ENCODE peak calls at places on chromosomes 12 and 14, in seven cellular contexts. U is psoas muscle; E is CD4-positive, alpha-beta T cell; K is GM23248; I is pancreas; W is mesendoderm; H is CD8-positive, alpha-beta T cell. P is an unnamed sample.

GRCh38 chr12:113586461-113586860 is 114.8 kb upstream of the LHX5 start:
- DNase-seq in H (no peak), I (no peak), E (no peak), W (no peak), U (no peak), K (no peak), P (no peak)

GRCh38 chr14:63343878-63344277 is 25.1 kb upstream of the GPHB5 start:
- DNase-seq in I (no peak), U (no peak), W (no peak), E (no peak), H (no peak), K (no peak), P (no peak)

GRCh38 chr14:97217094-97217885 is 420.1 kb downstream of the VRK1 start:
- DNase-seq in K (no peak), W (peak), E (no peak), H (no peak), U (no peak), I (no peak), P (no peak)

GRCh38 chr12:96040305-96041133 is 5.1 kb upstream of the LTA4H start:
- DNase-seq in W (peak), U (no peak), E (no peak), I (no peak), K (no peak), H (no peak), P (no peak)

GRCh38 chr14:30210630-30211029 is 283.0 kb upstream of the PRKD1 start:
- DNase-seq in H (no peak), K (peak), W (peak), U (no peak), E (no peak), I (no peak), P (no peak)

GRCh38 chr12:85280138-85280983 is at the start of gene ALX1:
- DNase-seq in K (peak), I (peak), W (peak), E (no peak), U (no peak), H (no peak), P (no peak)

GRCh38 chr14:80404413-80404812 is 193.1 kb upstream of the DIO2 start:
- DNase-seq in E (no peak), U (no peak), H (no peak), K (no peak), I (no peak), W (peak), P (no peak)

GRCh38 chr12:131011165-131012079 is 57.7 kb downstream of the ADGRD1 start:
- DNase-seq in H (no peak), W (no peak), E (no peak), K (peak), I (no peak), U (peak), P (no peak)

GRCh38 chr12:6280053-6280469 is 30.4 kb upstream of the PLEKHG6 start:
- DNase-seq in K (peak), H (no peak), I (peak), W (peak), E (no peak), U (peak), P (no peak)

GRCh38 chr14:77580477-77580876 is 36.0 kb downstream of the SPTLC2 start:
- DNase-seq in I (no peak), K (no peak), W (no peak), E (no peak), H (no peak), U (no peak), P (no peak)

GRCh38 chr12:27521066-27521465 is 2.9 kb upstream of the PPFIBP1 start:
- DNase-seq in K (peak), I (no peak), U (no peak), H (no peak), E (no peak), W (peak), P (no peak)

GRCh38 chr12:94740601-94741362 is 90.4 kb upstream of the TMCC3 start:
- DNase-seq in K (no peak), U (no peak), E (no peak), I (no peak), H (no peak), W (peak), P (no peak)

GRCh38 chr14:47020500-47020899 is 368.9 kb upstream of the RPL10L start:
- DNase-seq in W (no peak), U (no peak), H (no peak), I (no peak), E (no peak), K (no peak), P (no peak)

GRCh38 chr12:108268397-108268796 is 70.7 kb downstream of the CMKLR1 start:
- DNase-seq in U (no peak), K (no peak), E (no peak), H (no peak), I (no peak), W (no peak), P (no peak)

GRCh38 chr12:4386756-4387155 is 7.2 kb upstream of the FGF23 start:
- DNase-seq in H (no peak), W (no peak), I (no peak), U (no peak), E (no peak), K (no peak), P (no peak)

GRCh38 chr14:54564071-54564798 is 2.7 kb upstream of the SAMD4A start:
- DNase-seq in U (no peak), H (no peak), K (peak), I (no peak), W (peak), E (no peak), P (no peak)

GRCh38 chr14:76330411-76331327 is 45.3 kb upstream of the ESRRB start:
- DNase-seq in U (no peak), H (no peak), E (no peak), I (no peak), K (no peak), W (peak), P (no peak)

GRCh38 chr14:85197976-85198375 is 332.0 kb upstream of the FLRT2 start:
- DNase-seq in U (no peak), W (no peak), I (no peak), K (no peak), E (no peak), H (no peak), P (no peak)

GRCh38 chr12:73057428-73057827 is 785.3 kb downstream of the TRHDE start:
- DNase-seq in W (peak), U (no peak), K (no peak), H (no peak), I (no peak), E (no peak), P (no peak)

GRCh38 chr12:118549506-118550109 is 173.3 kb downstream of the SUDS3 start:
- DNase-seq in H (no peak), U (no peak), I (no peak), E (no peak), K (no peak), W (peak), P (no peak)

GRCh38 chr12:64265839-64266238 is 43.7 kb upstream of the KICS2 start:
- DNase-seq in E (no peak), I (no peak), U (no peak), K (no peak), W (no peak), H (no peak), P (no peak)

GRCh38 chr12:113852273-113852672 is 113.9 kb downstream of the RBM19 start:
- DNase-seq in E (no peak), I (no peak), W (no peak), H (no peak), K (no peak), U (no peak), P (no peak)

GRCh38 chr12:129941646-129942045 is 37.8 kb upstream of the TMEM132D start:
- DNase-seq in W (no peak), K (no peak), H (no peak), U (no peak), I (no peak), E (no peak), P (no peak)

GRCh38 chr12:7395950-7396349 is 48.0 kb downstream of the CD163L1 start:
- DNase-seq in U (no peak), E (no peak), W (no peak), K (peak), I (no peak), H (no peak), P (no peak)

GRCh38 chr12:1906579-1906978 is 11.9 kb downstream of the CACNA2D4 start:
- DNase-seq in I (no peak), U (no peak), E (no peak), K (no peak), W (no peak), H (no peak), P (no peak)

GRCh38 chr12:93740721-93741120 is 63.5 kb downstream of the CRADD start:
- DNase-seq in W (no peak), K (peak), E (no peak), I (no peak), H (no peak), U (no peak), P (no peak)
- H3K27ac ChIP-seq in W (no peak), K (peak), E (no peak), I (no peak), H (no peak), U (peak), P (peak)

GRCh38 chr12:65867428-65867827 is 43.1 kb downstream of the HMGA2 start:
- DNase-seq in K (peak), I (no peak), U (no peak), H (no peak), E (no peak), W (no peak), P (no peak)
- H3K27ac ChIP-seq in K (peak), I (no peak), U (no peak), H (no peak), E (no peak), W (no peak), P (no peak)

DNA sequence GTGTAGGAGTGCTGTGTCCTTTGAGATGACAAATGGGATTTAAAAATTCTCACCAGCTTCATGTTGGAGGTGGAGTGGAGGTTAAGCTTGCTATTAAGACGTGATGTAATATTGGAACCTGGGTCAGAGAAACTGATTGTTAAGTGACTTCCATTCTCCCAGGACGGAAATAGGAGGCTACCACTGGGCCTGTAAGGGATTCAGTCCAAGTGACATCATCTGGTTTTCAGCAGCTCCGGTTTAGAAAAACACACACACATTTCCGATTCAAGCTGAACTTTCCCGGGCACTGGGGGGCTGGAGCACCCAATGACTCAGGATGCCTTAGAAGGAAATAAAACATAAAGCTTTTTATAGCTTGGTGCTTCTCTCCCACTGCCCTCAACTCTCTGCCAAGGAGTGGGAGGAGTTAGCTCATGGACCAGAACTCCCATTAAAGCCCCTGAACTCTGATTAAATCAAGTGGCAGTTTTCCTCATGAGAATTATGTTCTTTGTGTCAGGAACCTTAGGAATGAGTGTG is 12.4 kb downstream of the CALM1 start:
- DNase-seq in U (peak), W (no peak), E (no peak), K (peak), I (no peak), H (no peak), P (no peak)
- H3K27ac ChIP-seq in U (peak), W (no peak), E (no peak), K (peak), I (no peak), H (no peak), P (peak)

GRCh38 chr14:105065280-105066228 is at the start of gene GPR132:
- DNase-seq in E (peak), U (no peak), H (peak), I (peak), K (no peak), W (no peak), P (no peak)
- H3K27ac ChIP-seq in E (peak), U (no peak), H (peak), I (no peak), K (no peak), W (no peak), P (peak)